ENCODE peak calls at places on chromosomes 13 and 19, in six cellular contexts. R is H1, L is SK-N-SH, Y is HCT116, H is K562, Z is HepG2. C is an unnamed sample.

GRCh38 chr13:110070046-110070445 is 236.9 kb downstream of the COL4A1 start:
- DNase-seq in R (no peak), H (no peak), Z (no peak), Y (no peak), L (no peak), C (no peak)

GRCh38 chr19:28208745-28209144 is 1004.2 kb downstream of the UQCRFS1 start:
- DNase-seq in Y (no peak), R (no peak), Z (no peak), H (no peak), L (no peak), C (no peak)

GRCh38 chr19:46963093-46963734 is 56.4 kb upstream of the NPAS1 start:
- DNase-seq in L (no peak), Z (no peak), H (no peak), Y (no peak), R (no peak), C (no peak)

GRCh38 chr13:33676700-33677048 is 141.3 kb upstream of the RFC3 start:
- DNase-seq in H (no peak), L (peak; percentile 66), R (no peak), Z (peak; percentile 88), Y (no peak), C (no peak)

GRCh38 chr13:99374994-99375805 is 68.0 kb upstream of the GPR183 start:
- DNase-seq in R (peak; percentile 43), Y (no peak), L (no peak), Z (no peak), H (no peak), C (no peak)

GRCh38 chr19:40807147-40808020 is 8.4 kb downstream of the EGLN2 start:
- DNase-seq in Z (peak; percentile 49), Y (no peak), H (no peak), R (peak; percentile 75), L (no peak), C (no peak)

GRCh38 chr13:111241006-111241755 is 79.3 kb upstream of the TEX29 start:
- DNase-seq in H (no peak), L (no peak), Z (no peak), Y (no peak), R (peak; percentile 45), C (no peak)

GRCh38 chr19:46631481-46631880 is 4.5 kb downstream of the GNG8 start:
- DNase-seq in Y (no peak), L (no peak), R (no peak), H (no peak), Z (no peak), C (no peak)

GRCh38 chr19:38635483-38636399 is 11.7 kb upstream of the ACTN4 start:
- DNase-seq in H (no peak), L (no peak), R (no peak), Z (no peak), Y (no peak), C (no peak)

GRCh38 chr19:11881151-11881800 is 6.3 kb upstream of the ZNF69 start:
- DNase-seq in Y (peak; percentile 23), R (peak; percentile 83), H (peak; percentile 69), Z (peak; percentile 49), L (peak; percentile 70), C (peak; percentile 60)

GRCh38 chr19:9863759-9864158 is 28.6 kb downstream of the PIN1 start:
- DNase-seq in Y (no peak), R (no peak), H (no peak), L (no peak), Z (no peak), C (no peak)

GRCh38 chr19:38634757-38635482 is 12.5 kb upstream of the ACTN4 start:
- DNase-seq in R (peak; percentile 95), H (peak; percentile 74), Y (no peak), L (peak; percentile 87), Z (no peak), C (no peak)

GRCh38 chr13:21079206-21079605 is 17.8 kb upstream of the LATS2 start:
- DNase-seq in R (no peak), Z (no peak), Y (no peak), L (no peak), H (no peak), C (no peak)

GRCh38 chr19:18450934-18451836 is 13.3 kb upstream of the ISYNA1 start:
- DNase-seq in H (peak; percentile 81), Y (no peak), L (peak; percentile 95), Z (peak; percentile 63), R (peak; percentile 100), C (no peak)

GRCh38 chr13:83312194-83312593 is 570.1 kb downstream of the SLITRK1 start:
- DNase-seq in Z (no peak), H (no peak), R (no peak), L (no peak), Y (no peak), C (no peak)

GRCh38 chr13:41356788-41357187 is 45.7 kb downstream of the NAA16 start:
- DNase-seq in R (no peak), L (no peak), Z (no peak), Y (no peak), H (no peak), C (no peak)

GRCh38 chr19:43561144-43561970 is 14.0 kb downstream of the XRCC1 start:
- DNase-seq in H (no peak), L (no peak), Z (no peak), R (no peak), Y (no peak), C (no peak)

GRCh38 chr13:93266681-93267080 is 40.1 kb downstream of the GPC6 start:
- DNase-seq in R (no peak), H (no peak), Z (no peak), Y (no peak), L (no peak), C (no peak)

GRCh38 chr13:80716610-80717081 is 375.7 kb upstream of the SPRY2 start:
- DNase-seq in Y (no peak), R (peak; percentile 46), H (no peak), Z (no peak), L (no peak), C (peak; percentile 57)

GRCh38 chr19:29526730-29527499 is 1.1 kb downstream of the VSTM2B start:
- DNase-seq in L (peak; percentile 49), Y (no peak), H (peak; percentile 33), R (peak; percentile 62), Z (no peak), C (no peak)

GRCh38 chr13:92806215-92806614 is 420.4 kb upstream of the GPC6 start:
- DNase-seq in H (no peak), R (no peak), L (no peak), Y (no peak), Z (no peak), C (no peak)

GRCh38 chr13:44030615-44031014 is 150.9 kb downstream of the LACC1 start:
- DNase-seq in L (no peak), R (no peak), Y (no peak), H (no peak), Z (no peak), C (no peak)

GRCh38 chr13:73142091-73142490 is 83.3 kb downstream of the KLF5 start:
- DNase-seq in L (no peak), Y (no peak), H (no peak), Z (no peak), R (no peak), C (no peak)

GRCh38 chr19:8663920-8664670 is 33.7 kb downstream of the NFILZ start:
- DNase-seq in H (no peak), Z (no peak), Y (no peak), L (no peak), R (no peak), C (no peak)

GRCh38 chr13:36954542-36954941 is 34.5 kb upstream of the SMAD9 start:
- DNase-seq in Z (no peak), H (no peak), R (no peak), Y (no peak), L (no peak), C (no peak)

DNA sequence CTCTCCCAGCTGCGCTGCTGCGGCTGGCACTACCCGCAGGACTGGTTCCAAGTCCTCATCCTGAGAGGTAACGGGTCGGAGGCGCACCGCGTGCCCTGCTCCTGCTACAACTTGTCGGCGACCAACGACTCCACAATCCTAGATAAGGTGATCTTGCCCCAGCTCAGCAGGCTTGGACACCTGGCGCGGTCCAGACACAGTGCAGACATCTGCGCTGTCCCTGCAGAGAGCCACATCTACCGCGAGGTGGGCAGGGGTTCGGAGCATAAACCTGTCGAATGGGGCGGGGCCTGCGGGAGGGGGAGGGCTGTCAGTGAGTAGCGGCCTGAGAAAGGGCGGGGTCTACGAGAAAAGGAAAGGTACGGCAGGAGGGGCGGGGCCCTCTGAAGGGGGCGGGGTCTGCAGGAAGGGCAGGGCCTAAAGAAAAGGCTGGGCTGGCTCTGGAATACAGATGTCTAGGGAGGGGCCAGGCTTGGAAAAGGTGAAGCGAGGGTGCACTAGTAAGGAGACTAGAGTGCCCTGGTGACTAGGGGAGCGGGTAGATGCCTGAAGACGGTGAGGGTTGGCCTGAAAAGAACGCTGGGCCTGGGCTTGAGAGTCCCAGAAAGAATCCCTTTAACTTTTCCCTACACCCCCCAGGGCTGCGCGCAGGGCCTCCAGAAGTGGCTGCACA is 3.6 kb downstream of the CD37 start:
- DNase-seq in Z (no peak), Y (no peak), H (peak; percentile 95), R (peak; percentile 99), L (peak; percentile 68), C (peak; percentile 68)
- TF ChIP-seq YY1 in Z (no peak), Y (no peak), H (no peak), R (no peak), L (no peak), C (no peak)

GRCh38 chr19:5291588-5292193 is 48.9 kb downstream of the PTPRS start:
- DNase-seq in L (peak; percentile 27), H (no peak), R (no peak), Y (no peak), Z (no peak), C (no peak)
- H3K9ac ChIP-seq in L (peak overlapping the region; percentile 93), H (peak overlapping the region; percentile 94), R (no peak overlapping the region), Y (peak overlapping the region; percentile 76), Z (peak overlapping the region; percentile 63), C (peak overlapping the region; percentile 43)

DNA sequence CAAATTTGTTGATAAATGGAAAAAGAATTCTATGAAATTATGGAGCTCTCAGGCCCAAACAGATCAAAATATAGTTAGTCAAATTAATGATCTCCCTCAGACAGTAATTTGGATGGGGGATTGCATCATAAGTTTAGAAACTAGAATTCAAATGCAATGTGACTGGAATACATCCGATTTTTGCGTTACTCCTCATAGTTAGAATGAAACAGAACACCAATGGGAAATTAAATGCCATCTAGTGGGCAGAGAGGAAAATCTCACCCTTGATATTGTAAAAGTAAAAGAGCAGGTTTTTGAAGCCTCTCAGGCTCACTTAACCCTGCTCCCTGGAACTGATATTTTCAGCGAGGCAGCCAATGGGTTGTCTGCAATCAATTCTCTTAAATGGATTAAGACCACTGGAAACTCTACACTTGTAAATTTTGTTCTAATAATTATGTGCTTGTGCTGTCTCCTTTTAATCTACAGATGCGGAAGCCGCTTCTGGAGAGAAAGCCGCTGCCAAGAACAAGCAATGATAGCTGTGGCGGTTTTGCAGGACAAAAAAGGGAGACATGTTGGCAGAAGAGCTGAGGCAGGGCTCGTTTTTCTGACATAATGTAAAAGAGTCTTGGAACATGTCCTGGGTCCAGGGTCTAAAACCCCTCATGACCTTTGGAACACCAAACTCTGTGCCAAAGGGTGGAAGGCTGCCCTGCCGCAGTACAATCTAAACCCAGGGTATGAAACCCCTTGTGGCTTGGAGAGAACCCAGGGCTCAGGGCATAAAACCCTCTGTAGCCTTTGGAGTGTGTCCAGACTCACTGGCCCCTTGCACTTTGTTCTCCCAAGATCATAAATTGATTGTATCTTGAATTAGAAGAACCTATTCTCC is 12.9 kb downstream of the ZNF417 start:
- DNase-seq in H (peak; percentile 10), Y (peak; percentile 4), R (no peak), L (peak; percentile 42), Z (peak; percentile 40), C (no peak)
- TF ChIP-seq YY1 in H (no peak), Y (no peak), R (no peak), L (no peak), Z (no peak), C (no peak)

DNA sequence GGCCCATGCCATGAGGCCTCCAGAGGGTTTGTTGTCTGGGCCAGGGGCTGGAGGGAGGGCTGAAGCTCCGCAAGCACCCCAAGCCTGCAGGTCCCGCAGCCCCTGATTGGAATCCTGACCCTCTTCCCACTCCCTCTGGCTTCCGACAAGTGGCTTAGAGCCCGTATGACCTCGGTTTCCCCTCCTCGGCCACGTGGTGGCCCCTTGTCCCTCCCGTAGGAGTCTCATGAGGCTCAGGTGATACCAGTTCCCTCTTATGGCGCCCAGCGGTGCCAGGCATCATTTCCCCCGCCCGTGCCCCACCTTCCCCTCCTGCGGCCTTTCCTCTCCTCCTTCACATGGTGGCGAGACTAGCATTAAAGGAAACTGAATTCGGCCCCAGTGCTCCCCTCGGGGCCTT is 6.1 kb downstream of the THOP1 start:
- DNase-seq in H (no peak), Y (no peak), L (no peak), R (no peak), Z (no peak), C (no peak)
- H3K9ac ChIP-seq in H (peak overlapping the region; percentile 20), Y (no peak overlapping the region), L (no peak overlapping the region), R (no peak overlapping the region), Z (no peak overlapping the region), C (no peak overlapping the region)